ENCODE peak calls at places on chromosome 18, in seven cellular contexts. R is amniotic stem cell; J is Caki2; G is HT1080; E is stimulated activated CD8-positive, alpha-beta memory T cell treated with anti-CD3 and anti-CD28 coated beads, Interleukin-4, amount 100 ng/mL, for 4 hours; Y is body of pancreas; A is activated naive CD4-positive, alpha-beta T cell treated with anti-CD3 and anti-CD28 coated beads, Interleukin-2, amount 10 ng/mL, durations not matched to agents 7 days and 5 days. P is an unnamed sample.

GRCh38 chr18:36412778-36413177 is 115.3 kb downstream of the FHOD3 start:
- DNase-seq in R (no peak), J (peak), G (peak), E (no peak), Y (peak), A (no peak), P (no peak)

GRCh38 chr18:62485684-62486083 is 37.1 kb upstream of the ZCCHC2 start:
- DNase-seq in R (peak), J (peak), G (peak), E (no peak), Y (no peak), A (no peak), P (no peak)

GRCh38 chr18:62881509-62882016 is 166.2 kb downstream of the PHLPP1 start:
- DNase-seq in R (peak), J (peak), G (peak), E (no peak), Y (no peak), A (no peak), P (no peak)

GRCh38 chr18:79626905-79627749 is 52.5 kb upstream of the CTDP1 start:
- DNase-seq in R (no peak), J (no peak), G (no peak), E (no peak), Y (no peak), A (no peak), P (no peak)

GRCh38 chr18:76468345-76469275 is 26.4 kb downstream of the ZNF516 start:
- DNase-seq in R (no peak), J (no peak), G (no peak), E (no peak), Y (no peak), A (no peak), P (no peak)

GRCh38 chr18:10949655-10950054 is 199.7 kb downstream of the PIEZO2 start:
- DNase-seq in R (no peak), J (no peak), G (no peak), E (no peak), Y (no peak), A (no peak), P (no peak)

GRCh38 chr18:36158261-36158867 is 28.7 kb downstream of the ELP2 start:
- DNase-seq in R (peak), J (peak), G (peak), E (no peak), Y (no peak), A (no peak), P (no peak)

GRCh38 chr18:34880403-34880802 is 160.8 kb upstream of the MAPRE2 start:
- DNase-seq in R (no peak), J (no peak), G (no peak), E (no peak), Y (no peak), A (no peak), P (no peak)

GRCh38 chr18:76228716-76229115 is 266.3 kb downstream of the ZNF516 start:
- DNase-seq in R (no peak), J (no peak), G (no peak), E (no peak), Y (no peak), A (no peak), P (no peak)

GRCh38 chr18:5543036-5543671 is 643 bp downstream of the EPB41L3 start:
- DNase-seq in R (no peak), J (no peak), G (no peak), E (no peak), Y (peak), A (no peak), P (no peak)

GRCh38 chr18:69785466-69785865 is 162.2 kb downstream of the CD226 start:
- DNase-seq in R (no peak), J (no peak), G (no peak), E (no peak), Y (no peak), A (no peak), P (no peak)

GRCh38 chr18:7923105-7923504 is 356.0 kb downstream of the PTPRM start:
- DNase-seq in R (no peak), J (no peak), G (no peak), E (no peak), Y (no peak), A (no peak), P (no peak)

P was measured in naive B cell.